ENCODE peak calls at places on chromosomes 13 and 19, in five cellular contexts. R is effector memory CD4-positive, alpha-beta T cell; A is aorta; T is right atrium auricular region; N is HAP-1. W is an unnamed sample. For H3K4me1, the result is how much of the 10 kb centered on the place peaks cover.

GRCh38 chr13:111252449-111253124 is 67.9 kb upstream of the TEX29 start:
- DNase-seq in A (no peak), R (no peak), N (no peak), T (no peak), W (no peak)

GRCh38 chr19:30371960-30372824 is at the start of gene ZNF536:
- DNase-seq in T (no peak), R (no peak), A (no peak), N (no peak), W (no peak)

GRCh38 chr13:43303040-43303729 is 279.8 kb downstream of the DNAJC15 start:
- DNase-seq in A (peak), N (peak), R (no peak), T (no peak), W (peak)

GRCh38 chr19:44677019-44677809 is 5.9 kb downstream of the CEACAM19 start:
- DNase-seq in T (no peak), R (no peak), A (no peak), N (peak), W (no peak)

GRCh38 chr13:27053235-27053884 is 118.3 kb downstream of the USP12 start:
- DNase-seq in R (no peak), N (no peak), T (no peak), A (no peak), W (no peak)

GRCh38 chr13:100815476-100816046 is 141.0 kb upstream of the TMTC4 start:
- DNase-seq in T (no peak), N (no peak), A (no peak), R (no peak), W (no peak)

GRCh38 chr13:37109080-37109678 is 3.7 kb upstream of the CSNK1A1L start:
- DNase-seq in N (peak), A (no peak), R (no peak), T (no peak), W (peak)

GRCh38 chr19:33496016-33496415 is 25.6 kb downstream of the PEPD start:
- DNase-seq in R (no peak), A (peak), N (no peak), T (no peak), W (no peak)

GRCh38 chr19:46491975-46492682 is 3.5 kb downstream of the PNMA8B start:
- DNase-seq in A (no peak), N (no peak), T (no peak), R (no peak), W (no peak)

GRCh38 chr19:56295531-56296455 is 18.8 kb downstream of the ZSCAN5A start:
- DNase-seq in A (no peak), R (no peak), N (no peak), T (no peak), W (no peak)

GRCh38 chr19:4375620-4376228 is 24.6 kb downstream of the SH3GL1 start:
- DNase-seq in T (no peak), A (peak), N (peak), R (no peak), W (peak)

GRCh38 chr19:7575426-7576040 is 20.1 kb upstream of the CAMSAP3 start:
- DNase-seq in R (no peak), A (no peak), T (no peak), N (peak), W (no peak)

GRCh38 chr13:112133489-112134149 is 66.7 kb downstream of the SOX1 start:
- DNase-seq in N (no peak), R (no peak), A (no peak), T (no peak), W (no peak)

GRCh38 chr13:79995334-79995733 is 345.6 kb downstream of the SPRY2 start:
- DNase-seq in R (no peak), N (no peak), T (no peak), A (no peak), W (no peak)

GRCh38 chr13:87736849-87737400 is 65.8 kb downstream of the SLITRK5 start:
- DNase-seq in R (no peak), T (no peak), N (no peak), A (no peak), W (no peak)

GRCh38 chr13:27137759-27138158 is 33.9 kb downstream of the USP12 start:
- DNase-seq in A (no peak), N (no peak), T (no peak), R (no peak), W (no peak)

GRCh38 chr13:113458218-113459065 is 5.2 kb upstream of the ADPRHL1 start:
- DNase-seq in A (no peak), R (no peak), N (peak), T (no peak), W (peak)

GRCh38 chr19:45142728-45143115 is 18.1 kb downstream of the NKPD1 start:
- DNase-seq in T (no peak), N (no peak), A (no peak), R (no peak), W (no peak)

GRCh38 chr13:61884830-61885229 is 469.2 kb upstream of the PCDH20 start:
- DNase-seq in A (no peak), N (no peak), T (no peak), R (no peak), W (no peak)

GRCh38 chr19:10076535-10076934 is 9.6 kb upstream of the SHFL start:
- DNase-seq in T (no peak), A (no peak), N (no peak), R (no peak), W (no peak)

GRCh38 chr13:73656863-73657262 is 477.3 kb downstream of the KLF12 start:
- DNase-seq in N (no peak), R (no peak), A (no peak), T (no peak), W (no peak)

GRCh38 chr13:37701972-37702371 is 103.4 kb upstream of the POSTN start:
- DNase-seq in N (no peak), T (no peak), R (no peak), A (no peak), W (no peak)

GRCh38 chr19:46125447-46125846 is 959 bp upstream of the IGFL3 start:
- DNase-seq in A (no peak), R (no peak), N (no peak), T (no peak), W (no peak)

GRCh38 chr19:54506079-54506478 is 3.4 kb downstream of the LAIR2 start:
- DNase-seq in T (no peak), A (no peak), N (no peak), R (no peak), W (no peak)

GRCh38 chr19:9828551-9829063 is 889 bp downstream of the UBL5 start:
- DNase-seq in A (no peak), T (no peak), N (no peak), R (no peak), W (no peak)

GRCh38 chr13:101489635-101490034 is 37.2 kb downstream of the ITGBL1 start:
- DNase-seq in R (no peak), T (no peak), N (no peak), A (no peak), W (no peak)

GRCh38 chr19:3108775-3109174 is 14.6 kb downstream of the GNA11 start:
- DNase-seq in N (peak), R (peak), A (peak), T (peak), W (peak)

DNA sequence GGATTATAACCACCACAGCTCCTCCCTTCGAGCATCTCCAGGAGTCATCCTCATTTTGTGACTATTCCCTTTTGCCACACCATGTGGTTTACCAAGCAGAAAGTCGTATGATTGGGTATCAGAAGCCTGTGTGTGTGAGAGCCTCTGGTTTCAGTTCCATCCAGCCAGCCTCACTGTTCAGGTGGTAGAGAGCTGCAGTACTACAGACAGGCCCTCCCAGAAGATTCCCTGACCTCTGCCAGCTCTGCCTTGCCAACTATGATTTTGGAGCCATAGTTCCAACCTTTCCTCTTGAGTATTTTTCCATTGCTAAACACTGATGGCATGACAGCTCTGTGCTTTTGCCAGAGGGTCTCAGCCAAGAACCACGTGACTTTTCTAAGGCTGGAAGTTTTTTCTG is 82.5 kb downstream of the DHRS12 start:
- DNase-seq in A (peak), R (no peak), N (no peak), T (no peak), W (no peak)
- H3K4me1 ChIP-seq in A (under half), R (under half), N (under half), T (under half), W (under half)

DNA sequence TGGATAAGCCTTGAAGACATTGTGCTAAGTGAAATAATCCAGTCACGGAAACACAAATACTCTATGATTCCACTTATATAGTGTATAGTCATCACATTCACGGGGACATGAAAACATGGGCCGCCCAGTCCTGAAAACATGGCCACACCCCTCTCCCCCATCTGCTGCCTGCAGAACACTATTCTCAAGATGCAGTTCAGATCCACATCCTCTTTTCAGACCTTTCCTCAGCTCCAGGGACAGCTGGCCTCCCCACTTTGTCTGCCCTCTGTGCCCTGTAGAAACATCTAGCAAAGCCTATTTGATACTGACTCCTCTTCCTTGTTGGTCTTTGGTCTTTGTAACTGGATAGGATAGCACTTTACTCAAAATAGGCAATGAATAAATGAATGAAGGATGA is 8.3 kb downstream of the RFX2 start:
- DNase-seq in N (no peak), A (no peak), R (no peak), T (no peak), W (no peak)
- H3K4me1 ChIP-seq in N (under half), A (under half), R (under half), T (half or more), W (under half)

GRCh38 chr19:41863209-41863931 is 3.3 kb downstream of the RPS19 start:
- DNase-seq in T (no peak), N (no peak), A (peak), R (no peak), W (no peak)
- H3K4me1 ChIP-seq in T (under half), N (under half), A (under half), R (under half), W (half or more)

GRCh38 chr19:51681286-51681956 is 11.7 kb upstream of the SPACA6 start:
- DNase-seq in T (no peak), N (no peak), A (no peak), R (no peak), W (no peak)
- H3K4me1 ChIP-seq in T (under half), N (under half), A (under half), R (under half), W (under half)

GRCh38 chr13:34345601-34345939 is 527.6 kb downstream of the RFC3 start:
- DNase-seq in N (no peak), T (no peak), R (no peak), A (no peak), W (no peak)

GRCh38 chr13:34343413-34343812 is 525.5 kb downstream of the RFC3 start:
- DNase-seq in R (no peak), N (no peak), A (no peak), T (no peak), W (no peak)

GRCh38 chr13:34346626-34347025 is 528.7 kb downstream of the RFC3 start:
- DNase-seq in N (no peak), A (no peak), T (no peak), R (no peak), W (no peak)

GRCh38 chr13:34347784-34348573 is 530.0 kb downstream of the RFC3 start:
- DNase-seq in A (no peak), N (no peak), R (no peak), T (no peak), W (peak)

GRCh38 chr13:34344761-34345600 is 527.0 kb downstream of the RFC3 start:
- DNase-seq in T (no peak), R (no peak), N (peak), A (no peak), W (no peak)
- H3K4me1 ChIP-seq in T (under half), R (under half), N (under half), A (under half), W (under half)

GRCh38 chr19:5966215-5966614 is 11.7 kb downstream of the RANBP3 start:
- DNase-seq in T (no peak), A (no peak), N (no peak), R (no peak), W (no peak)
- H3K4me1 ChIP-seq in T (half or more), A (under half), N (under half), R (half or more), W (half or more)

GRCh38 chr13:44312131-44312530 is 61.5 kb upstream of the SERP2 start:
- DNase-seq in A (no peak), R (no peak), T (no peak), N (no peak), W (no peak)

GRCh38 chr13:44313674-44314073 is 60.0 kb upstream of the SERP2 start:
- DNase-seq in N (no peak), A (no peak), T (no peak), R (no peak), W (no peak)

GRCh38 chr13:44311011-44311481 is 62.6 kb upstream of the SERP2 start:
- DNase-seq in T (no peak), N (no peak), A (no peak), R (no peak), W (no peak)

GRCh38 chr13:44309771-44310767 is 63.6 kb upstream of the SERP2 start:
- DNase-seq in N (no peak), R (no peak), A (no peak), T (peak), W (no peak)

GRCh38 chr13:44312898-44313551 is 60.6 kb upstream of the SERP2 start:
- DNase-seq in N (no peak), R (no peak), A (no peak), T (no peak), W (peak)
- H3K4me1 ChIP-seq in N (under half), R (under half), A (under half), T (under half), W (under half)